ENCODE peak calls at places on chromosome 22, in five cellular contexts. G is NCI-H460, Q is naive B cell, M is RCC 7860, I is GOT3. C is an unnamed sample.

GRCh38 chr22:22479999-22480532 is 28.5 kb downstream of the ZNF280B start:
- DNase-seq in G (no peak), Q (no peak), M (peak), I (no peak), C (no peak)

GRCh38 chr22:29202231-29203192 is 3.2 kb upstream of the EMID1 start:
- DNase-seq in G (no peak), Q (peak), M (no peak), I (no peak), C (peak)

GRCh38 chr22:17268501-17269223 is 49.4 kb upstream of the ADA2 start:
- DNase-seq in G (no peak), Q (no peak), M (no peak), I (no peak), C (no peak)

GRCh38 chr22:46793497-46793896 is 31.0 kb downstream of the TBC1D22A start:
- DNase-seq in G (no peak), Q (no peak), M (no peak), I (no peak), C (no peak)

GRCh38 chr22:29152381-29153138 is 53.1 kb upstream of the EMID1 start:
- DNase-seq in G (no peak), Q (no peak), M (no peak), I (no peak), C (no peak)

GRCh38 chr22:17112491-17113042 is 8.6 kb downstream of the TMEM121B start:
- DNase-seq in G (no peak), Q (no peak), M (no peak), I (no peak), C (no peak)

GRCh38 chr22:47053865-47054185 is 291.4 kb downstream of the TBC1D22A start:
- DNase-seq in G (no peak), Q (no peak), M (no peak), I (no peak), C (no peak)

GRCh38 chr22:44862981-44863860 is 110.8 kb downstream of the ARHGAP8 start:
- DNase-seq in G (no peak), Q (no peak), M (no peak), I (no peak), C (no peak)

GRCh38 chr22:19868773-19869471 is 14.2 kb upstream of the GNB1L start:
- DNase-seq in G (no peak), Q (no peak), M (no peak), I (no peak), C (no peak)

GRCh38 chr22:47606426-47606825 is 844.0 kb downstream of the TBC1D22A start:
- DNase-seq in G (no peak), Q (no peak), M (no peak), I (no peak), C (no peak)